ENCODE peak calls at places on chromosomes 3 and 15, in six cellular contexts. I, R, F, X, K and A are unnamed samples.

GRCh38 chr3:125431391-125431790 is 56.3 kb upstream of the ZNF148 start:
- DNase-seq in K (no peak), X (no peak), F (peak; percentile 44), I (no peak), R (peak; percentile 49), A (no peak)

GRCh38 chr3:55746808-55747413 is 259.8 kb upstream of the WNT5A start:
- DNase-seq in K (no peak), I (no peak), F (no peak), X (no peak), R (no peak), A (peak; percentile 5)

GRCh38 chr3:160225181-160226025 is at the start of gene C3orf80:
- DNase-seq in R (no peak), K (peak; percentile 53), I (peak; percentile 12), X (peak; percentile 33), F (peak; percentile 40), A (no peak)

GRCh38 chr3:30650348-30650995 is 44.1 kb downstream of the TGFBR2 start:
- DNase-seq in F (no peak), R (no peak), K (no peak), I (no peak), X (no peak), A (no peak)

GRCh38 chr3:52108302-52109232 is 45.7 kb downstream of the POC1A start:
- DNase-seq in F (no peak), R (no peak), X (peak; percentile 69), K (no peak), I (no peak), A (no peak)

GRCh38 chr3:166453472-166453871 is 616.2 kb upstream of the BCHE start:
- DNase-seq in F (no peak), K (no peak), I (no peak), R (no peak), X (no peak), A (no peak)

GRCh38 chr3:45246236-45246635 is 20.1 kb upstream of the TMEM158 start:
- DNase-seq in I (no peak), K (no peak), F (no peak), R (no peak), X (no peak), A (no peak)

GRCh38 chr15:28890711-28891495 is 5.1 kb downstream of the APBA2 start:
- DNase-seq in X (no peak), F (no peak), I (peak; percentile 11), K (no peak), R (no peak), A (no peak)

GRCh38 chr3:54870423-54870822 is 57.4 kb downstream of the LRTM1 start:
- DNase-seq in K (no peak), I (no peak), R (peak; percentile 86), X (no peak), F (peak; percentile 97), A (peak; percentile 86)

GRCh38 chr3:126341755-126342150 is 15.5 kb downstream of the KLF15 start:
- DNase-seq in F (no peak), I (no peak), X (no peak), R (no peak), K (peak; percentile 3), A (no peak)

GRCh38 chr3:169699536-169700050 is 36.1 kb upstream of the MECOM start:
- DNase-seq in X (no peak), I (no peak), F (no peak), K (no peak), R (no peak), A (no peak)

GRCh38 chr15:33956397-33956796 is 11.9 kb upstream of the CHRM5 start:
- DNase-seq in X (no peak), I (no peak), F (no peak), R (no peak), K (no peak), A (no peak)

GRCh38 chr3:193996641-193997089 is 139.3 kb upstream of the HES1 start:
- DNase-seq in R (no peak), F (no peak), K (no peak), I (no peak), X (no peak), A (no peak)

GRCh38 chr3:43953814-43954241 is 263.1 kb downstream of the ABHD5 start:
- DNase-seq in X (peak; percentile 37), K (no peak), R (peak; percentile 66), F (peak; percentile 59), I (no peak), A (peak; percentile 1)

GRCh38 chr3:124768812-124769211 is 38.6 kb downstream of the UMPS start:
- DNase-seq in R (no peak), F (no peak), I (no peak), K (peak; percentile 32), X (peak; percentile 7), A (no peak)

GRCh38 chr3:120172070-120172469 is 77.8 kb upstream of the GSK3B start:
- DNase-seq in X (no peak), R (peak; percentile 75), K (no peak), F (peak; percentile 79), I (no peak), A (peak; percentile 60)